ENCODE peak calls at places on chromosomes 2 and 18, in nine cellular contexts. M is pancreas; O is PC-9; G is sigmoid colon; R is body of pancreas; J is mucosa of descending colon; Q is psoas muscle; H is CD8-positive, alpha-beta T cell; N is cardiac muscle cell. B is an unnamed sample. For H3K9me3, the result is how much of the 10 kb centered on the place peaks cover.

GRCh38 chr2:12819098-12819465 is 102.3 kb downstream of the TRIB2 start:
- DNase-seq in M (no peak), G (peak), O (peak), N (peak), Q (peak), J (no peak), H (no peak), R (peak), B (peak)

GRCh38 chr18:9876867-9877654 is 8.7 kb upstream of the TXNDC2 start:
- DNase-seq in H (no peak), N (peak), Q (no peak), G (no peak), R (peak), M (no peak), O (peak), J (no peak), B (no peak)

GRCh38 chr18:29034113-29034856 is 857.4 kb upstream of the CDH2 start:
- DNase-seq in J (no peak), O (no peak), H (no peak), R (no peak), N (peak), Q (no peak), G (no peak), M (no peak), B (no peak)

GRCh38 chr18:61992285-61992684 is 99.5 kb upstream of the RNF152 start:
- DNase-seq in R (no peak), O (peak), N (peak), J (no peak), H (no peak), M (no peak), G (no peak), Q (no peak), B (no peak)

GRCh38 chr2:68689553-68690537 is 44.8 kb upstream of the ARHGAP25 start:
- DNase-seq in R (no peak), Q (no peak), J (no peak), O (no peak), G (no peak), M (no peak), H (no peak), N (no peak), B (no peak)

GRCh38 chr2:156708051-156708450 is 271.9 kb downstream of the GPD2 start:
- DNase-seq in N (no peak), M (no peak), G (no peak), Q (no peak), O (no peak), R (no peak), H (no peak), J (no peak), B (no peak)

GRCh38 chr18:56306793-56307192 is 331.6 kb downstream of the TXNL1 start:
- DNase-seq in J (no peak), Q (no peak), M (no peak), H (no peak), O (no peak), N (no peak), G (no peak), R (no peak), B (no peak)

GRCh38 chr18:38450876-38451275 is 885.3 kb upstream of the CELF4 start:
- DNase-seq in G (no peak), N (peak), M (no peak), Q (no peak), J (no peak), O (no peak), R (no peak), H (no peak), B (no peak)

GRCh38 chr2:174449033-174449432 is 37.8 kb downstream of the GPR155 start:
- DNase-seq in N (no peak), M (no peak), H (no peak), O (no peak), G (no peak), R (no peak), Q (no peak), J (no peak), B (no peak)

GRCh38 chr2:202965810-202966454 is 48.7 kb upstream of the NBEAL1 start:
- DNase-seq in Q (no peak), J (no peak), R (no peak), N (peak), G (no peak), O (no peak), M (no peak), H (no peak), B (peak)

GRCh38 chr2:9331704-9332103 is 91.6 kb downstream of the ITGB1BP1 start:
- DNase-seq in O (no peak), R (no peak), J (no peak), Q (no peak), G (no peak), N (peak), M (no peak), H (no peak), B (no peak)

GRCh38 chr2:17076535-17076934 is 410.9 kb upstream of the CYRIA start:
- DNase-seq in G (no peak), N (no peak), H (no peak), J (no peak), M (no peak), R (no peak), O (no peak), Q (no peak), B (no peak)

DNA sequence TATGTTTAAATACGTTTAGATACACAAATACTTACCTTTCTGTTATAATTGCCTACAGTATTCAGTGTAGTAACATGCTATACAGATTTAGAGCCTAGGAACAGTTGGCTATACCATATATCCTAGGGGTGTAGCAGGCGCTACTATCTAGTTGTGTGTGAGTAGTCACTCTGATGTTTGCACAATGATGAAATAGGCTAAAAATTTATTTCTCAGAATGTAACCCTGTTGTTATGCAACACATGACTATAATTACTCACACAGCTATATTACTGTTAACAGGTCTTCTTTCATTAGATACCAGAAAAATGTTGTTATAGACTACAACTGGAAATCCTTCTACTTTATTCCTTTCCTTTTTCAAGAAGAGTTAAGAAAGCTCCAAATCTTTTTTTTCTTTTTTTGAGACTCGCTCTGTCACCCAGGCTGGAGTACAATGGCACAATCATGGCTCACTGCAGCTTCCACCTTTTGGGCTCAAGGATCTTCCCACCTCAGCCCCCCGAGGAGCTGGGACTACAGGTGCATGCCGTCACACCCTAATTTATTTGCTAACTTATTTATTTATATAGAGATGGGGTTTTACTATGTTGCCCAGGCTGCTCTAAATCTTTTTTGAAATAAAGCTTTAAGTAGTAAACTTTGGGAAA is 48.5 kb downstream of the C2orf74 start:
- DNase-seq in R (no peak), G (no peak), H (no peak), J (no peak), Q (no peak), N (peak), M (no peak), O (peak), B (no peak)
- TF ChIP-seq CTCF in R (no peak), G (no peak), H (no peak), J (no peak), Q (no peak), N (no peak), M (no peak), O (no peak), B (no peak)

DNA sequence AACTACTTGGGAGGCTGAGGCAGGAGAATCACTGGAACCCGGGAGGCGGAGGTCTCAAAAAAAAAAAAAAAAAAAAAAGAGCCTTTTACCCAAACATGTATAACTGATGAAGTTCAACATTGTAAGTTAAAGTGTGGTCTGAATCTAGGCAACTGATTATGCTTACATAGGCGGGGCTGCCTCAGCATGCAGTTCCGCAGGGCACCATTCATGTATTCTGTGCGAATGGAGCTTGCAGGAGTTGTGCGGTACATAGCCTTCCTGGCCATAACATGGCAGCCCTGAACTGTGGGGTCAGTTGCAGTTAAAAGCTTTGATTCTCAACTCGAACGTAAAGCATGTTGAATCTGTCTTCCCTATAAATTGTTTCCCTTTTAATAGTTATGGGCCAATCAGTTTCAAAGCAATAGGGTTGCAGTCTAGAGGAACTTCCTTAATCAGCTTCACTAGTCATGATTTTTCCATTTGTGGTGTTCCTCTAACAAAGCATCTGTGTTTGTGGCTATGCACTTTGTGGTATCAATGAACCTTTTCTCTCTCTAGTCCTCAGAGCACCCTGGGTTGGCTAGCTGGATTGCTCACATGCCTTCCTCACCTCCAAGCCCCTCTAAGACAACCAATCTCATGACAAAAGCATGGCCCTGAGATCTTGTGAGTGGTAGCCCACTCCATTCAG is 30.6 kb upstream of the CEP68 start:
- DNase-seq in Q (no peak), M (no peak), O (no peak), N (no peak), H (no peak), R (no peak), G (no peak), J (no peak), B (no peak)
- H3K4me3 ChIP-seq in Q (no peak), M (no peak), O (no peak), N (no peak), H (no peak), R (no peak), G (no peak), J (no peak), B (no peak)

DNA sequence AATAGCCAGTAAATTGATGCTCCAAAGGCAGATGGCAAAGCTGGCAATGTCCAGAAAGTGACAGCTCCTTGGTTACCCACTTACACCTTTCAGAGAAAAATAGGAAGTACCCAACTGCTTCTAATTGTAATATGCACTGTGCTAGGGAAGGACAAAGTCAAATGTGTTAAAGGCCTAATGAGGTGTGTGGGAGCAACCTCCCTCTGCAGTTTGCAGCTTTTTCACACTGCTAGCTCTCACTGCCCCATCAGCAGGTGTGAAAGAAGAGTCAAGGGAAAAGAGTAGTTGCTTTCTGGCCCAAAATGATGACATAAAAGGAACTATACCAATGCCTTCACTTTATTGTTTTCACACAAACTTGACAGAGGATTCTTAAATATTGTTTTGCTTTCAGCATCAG is 284.1 kb upstream of the SETBP1 start:
- DNase-seq in Q (no peak), J (no peak), M (no peak), G (no peak), H (no peak), N (no peak), R (no peak), O (no peak), B (no peak)
- H3K9me3 ChIP-seq in Q (under half), J (under half), M (under half), G (under half), H (under half), N (under half), R (under half), O (under half), B (under half)

GRCh38 chr2:164479460-164479859 is 141.8 kb downstream of the GRB14 start:
- DNase-seq in R (no peak), G (no peak), J (no peak), O (no peak), N (peak), M (no peak), H (no peak), Q (no peak), B (peak)
- TF ChIP-seq CTCF in R (peak), G (peak), J (no peak), O (peak), N (peak), M (no peak), H (no peak), Q (peak), B (peak)

GRCh38 chr2:210224660-210225460 is at the start of gene ACADL:
- DNase-seq in R (peak), H (no peak), J (peak), N (peak), G (no peak), Q (peak), O (no peak), M (peak), B (peak)
- H3K4me3 ChIP-seq in R (peak), H (no peak), J (no peak), N (peak), G (peak), Q (peak), O (peak), M (peak), B (peak)

GRCh38 chr2:119853777-119854399 is 94.2 kb downstream of the PTPN4 start:
- DNase-seq in M (no peak), H (no peak), O (no peak), G (no peak), Q (no peak), J (no peak), R (no peak), N (no peak), B (no peak)

GRCh38 chr2:119857742-119858141 is 98.0 kb downstream of the PTPN4 start:
- DNase-seq in H (no peak), N (no peak), O (no peak), J (no peak), R (no peak), G (no peak), M (no peak), Q (no peak), B (no peak)

GRCh38 chr2:119849838-119850565 is 90.3 kb downstream of the PTPN4 start:
- DNase-seq in N (no peak), M (no peak), O (no peak), R (no peak), Q (no peak), G (no peak), H (no peak), J (no peak), B (no peak)

GRCh38 chr2:119856469-119856901 is 96.8 kb downstream of the PTPN4 start:
- DNase-seq in J (no peak), H (no peak), Q (no peak), M (no peak), O (peak), G (no peak), R (no peak), N (no peak), B (no peak)

GRCh38 chr2:119852214-119852613 is 92.5 kb downstream of the PTPN4 start:
- DNase-seq in H (no peak), G (no peak), M (no peak), Q (no peak), N (no peak), R (no peak), O (no peak), J (no peak), B (no peak)
- H3K9me3 ChIP-seq in H (under half), G (under half), M (under half), Q (under half), N (under half), R (under half), O (under half), J (under half), B (under half)

DNA sequence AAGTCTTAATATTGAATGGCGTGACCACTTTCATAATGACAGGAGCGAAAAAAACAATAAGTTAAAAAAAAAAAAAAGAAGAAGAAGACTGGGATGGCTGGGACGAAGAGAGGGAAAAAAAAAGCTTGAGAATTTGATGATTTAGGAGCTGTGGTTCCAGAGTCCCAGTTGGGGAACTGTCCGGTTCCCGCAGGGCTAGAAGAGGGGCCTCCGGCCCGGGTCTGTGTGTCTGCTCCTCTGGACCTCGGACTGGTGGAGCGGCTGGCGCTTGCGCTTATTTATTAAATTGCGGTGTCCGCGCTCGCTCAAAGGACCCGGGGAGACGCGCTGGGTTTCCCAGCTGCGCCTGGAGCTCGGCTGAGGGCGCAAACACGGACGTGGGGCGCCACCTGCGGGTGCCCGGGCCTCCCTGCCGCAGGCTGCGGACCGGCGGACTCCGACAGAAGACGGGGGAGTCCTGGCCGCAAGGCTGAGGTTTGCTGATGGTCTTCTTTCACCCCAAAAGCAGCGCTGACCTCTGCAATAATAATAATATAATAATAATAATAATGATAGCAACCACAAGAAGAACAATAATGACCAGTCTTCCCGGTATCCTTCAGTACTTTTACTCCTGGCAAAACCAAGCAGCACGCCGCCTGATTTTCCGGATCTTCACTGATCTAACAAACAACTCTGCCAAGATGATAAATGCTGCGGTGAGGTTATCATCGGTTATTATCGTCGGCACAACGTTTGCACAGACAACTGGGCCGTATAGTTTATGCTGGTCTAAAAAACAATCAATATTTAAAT is at the start of gene CBLN2:
- DNase-seq in G (no peak), J (peak), M (peak), N (peak), H (no peak), O (no peak), Q (no peak), R (peak), B (peak)
- TF ChIP-seq CTCF in G (peak), J (no peak), M (peak), N (peak), H (no peak), O (peak), Q (no peak), R (peak), B (peak)

GRCh38 chr2:42107249-42108042 is 59.6 kb downstream of the PKDCC start:
- DNase-seq in G (no peak), Q (no peak), J (no peak), N (no peak), H (no peak), O (no peak), M (no peak), R (no peak), B (no peak)

GRCh38 chr2:42106257-42106816 is 58.5 kb downstream of the PKDCC start:
- DNase-seq in N (no peak), J (no peak), R (no peak), Q (no peak), M (no peak), O (no peak), G (no peak), H (no peak), B (no peak)

GRCh38 chr2:42103829-42104228 is 56.0 kb downstream of the PKDCC start:
- DNase-seq in Q (no peak), J (no peak), G (no peak), H (no peak), R (no peak), N (no peak), O (no peak), M (no peak), B (no peak)

GRCh38 chr2:42104621-42105020 is 56.8 kb downstream of the PKDCC start:
- DNase-seq in Q (no peak), M (no peak), R (no peak), J (no peak), N (no peak), O (no peak), H (no peak), G (no peak), B (no peak)

GRCh38 chr2:42105330-42106256 is 57.8 kb downstream of the PKDCC start:
- DNase-seq in O (no peak), H (peak), G (no peak), R (no peak), Q (peak), N (no peak), M (no peak), J (peak), B (no peak)
- H3K4me3 ChIP-seq in O (no peak), H (peak), G (no peak), R (no peak), Q (no peak), N (no peak), M (no peak), J (no peak), B (no peak)

GRCh38 chr2:115491394-115491793 is 1049.0 kb downstream of the DPP10 start:
- DNase-seq in O (no peak), Q (no peak), R (no peak), G (no peak), H (no peak), M (no peak), J (no peak), N (no peak), B (no peak)
- H3K9me3 ChIP-seq in O (under half), Q (under half), R (under half), G (under half), H (under half), M (under half), J (under half), N (under half), B (under half)

DNA sequence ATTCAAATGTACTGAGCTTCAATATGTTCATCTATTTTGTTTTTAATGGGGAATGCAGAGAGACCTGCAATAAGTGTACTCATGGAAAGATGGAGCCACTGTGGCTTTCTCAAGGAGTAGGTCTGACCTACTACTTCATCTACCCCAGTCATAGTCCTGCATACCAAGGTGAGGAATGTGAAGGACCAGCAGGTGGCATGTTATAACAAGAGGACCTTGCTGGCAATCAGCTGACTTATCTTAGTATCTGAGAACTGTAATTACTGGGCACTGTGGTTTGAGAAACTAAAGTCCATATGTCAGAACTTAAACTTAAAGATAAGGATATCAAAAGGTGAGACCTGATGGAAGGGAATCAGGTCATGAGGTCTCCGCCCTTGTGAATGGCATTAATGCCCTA is 1104.2 kb downstream of the BCL11A start:
- DNase-seq in H (no peak), M (no peak), O (peak), R (peak), N (no peak), J (no peak), Q (no peak), G (no peak), B (no peak)
- TF ChIP-seq CTCF in H (no peak), M (no peak), O (no peak), R (peak), N (no peak), J (no peak), Q (no peak), G (no peak), B (no peak)